ENCODE peak calls at places on chromosomes 11 and 22, in eight cellular contexts. One of them, this sample, is unnamed.

GRCh38 chr22:37640591-37641250 is 1.3 kb downstream of the SH3BP1 start:
- DNase-seq in neural progenitor cell: no peak
- DNase-seq in brain microvascular endothelial cell: no peak
- DNase-seq in Peyer's patch: peak; percentile 52
- DNase-seq in heart right ventricle: no peak
- DNase-seq in HCT116: no peak
- DNase-seq in left ventricle myocardium inferior: no peak
- DNase-seq in AG04450: no peak
- DNase-seq in this sample: no peak

GRCh38 chr11:129210831-129211181 is 18.7 kb upstream of the ARHGAP32 start:
- DNase-seq in left ventricle myocardium inferior: no peak
- DNase-seq in HCT116: no peak
- DNase-seq in neural progenitor cell: no peak
- DNase-seq in brain microvascular endothelial cell: no peak
- DNase-seq in AG04450: no peak
- DNase-seq in Peyer's patch: no peak
- DNase-seq in heart right ventricle: no peak
- DNase-seq in this sample: no peak

GRCh38 chr11:47377571-47378010 is 756 bp downstream of the SPI1 start:
- DNase-seq in HCT116: no peak
- DNase-seq in brain microvascular endothelial cell: no peak
- DNase-seq in left ventricle myocardium inferior: no peak
- DNase-seq in AG04450: no peak
- DNase-seq in heart right ventricle: no peak
- DNase-seq in neural progenitor cell: no peak
- DNase-seq in Peyer's patch: no peak
- DNase-seq in this sample: no peak

GRCh38 chr22:35352214-35353111 is 28.4 kb upstream of the HMOX1 start:
- DNase-seq in brain microvascular endothelial cell: no peak
- DNase-seq in neural progenitor cell: peak; percentile 74
- DNase-seq in HCT116: no peak
- DNase-seq in left ventricle myocardium inferior: peak; percentile 74
- DNase-seq in Peyer's patch: peak; percentile 86
- DNase-seq in heart right ventricle: peak; percentile 65
- DNase-seq in AG04450: no peak
- DNase-seq in this sample: no peak

GRCh38 chr11:115545811-115546210 is 41.6 kb upstream of the CADM1 start:
- DNase-seq in HCT116: no peak
- DNase-seq in AG04450: no peak
- DNase-seq in heart right ventricle: no peak
- DNase-seq in Peyer's patch: no peak
- DNase-seq in neural progenitor cell: no peak
- DNase-seq in brain microvascular endothelial cell: no peak
- DNase-seq in left ventricle myocardium inferior: no peak
- DNase-seq in this sample: no peak

GRCh38 chr11:134532921-134533421 is 120.9 kb upstream of the B3GAT1 start:
- DNase-seq in left ventricle myocardium inferior: no peak
- DNase-seq in heart right ventricle: no peak
- DNase-seq in brain microvascular endothelial cell: no peak
- DNase-seq in Peyer's patch: no peak
- DNase-seq in AG04450: no peak
- DNase-seq in neural progenitor cell: no peak
- DNase-seq in HCT116: no peak
- DNase-seq in this sample: no peak

GRCh38 chr22:50302564-50302963 is 4.9 kb downstream of the PLXNB2 start:
- DNase-seq in brain microvascular endothelial cell: no peak
- DNase-seq in heart right ventricle: peak; percentile 49
- DNase-seq in Peyer's patch: no peak
- DNase-seq in neural progenitor cell: no peak
- DNase-seq in left ventricle myocardium inferior: no peak
- DNase-seq in AG04450: no peak
- DNase-seq in HCT116: no peak
- DNase-seq in this sample: no peak

GRCh38 chr11:14554959-14555358 is 34.8 kb upstream of the PSMA1 start:
- DNase-seq in left ventricle myocardium inferior: no peak
- DNase-seq in AG04450: no peak
- DNase-seq in HCT116: no peak
- DNase-seq in brain microvascular endothelial cell: no peak
- DNase-seq in neural progenitor cell: no peak
- DNase-seq in heart right ventricle: no peak
- DNase-seq in Peyer's patch: peak; percentile 33
- DNase-seq in this sample: no peak

GRCh38 chr22:38452373-38453064 is 2.5 kb downstream of the KCNJ4 start:
- DNase-seq in neural progenitor cell: no peak
- DNase-seq in brain microvascular endothelial cell: no peak
- DNase-seq in Peyer's patch: no peak
- DNase-seq in left ventricle myocardium inferior: peak; percentile 76
- DNase-seq in AG04450: no peak
- DNase-seq in HCT116: no peak
- DNase-seq in heart right ventricle: peak; percentile 71
- DNase-seq in this sample: no peak

GRCh38 chr11:121038642-121039409 is 14.9 kb downstream of the TBCEL start:
- DNase-seq in AG04450: no peak
- DNase-seq in left ventricle myocardium inferior: no peak
- DNase-seq in neural progenitor cell: no peak
- DNase-seq in brain microvascular endothelial cell: no peak
- DNase-seq in Peyer's patch: no peak
- DNase-seq in HCT116: no peak
- DNase-seq in heart right ventricle: no peak
- DNase-seq in this sample: no peak

GRCh38 chr11:7570938-7571337 is 57.1 kb downstream of the PPFIBP2 start:
- DNase-seq in brain microvascular endothelial cell: no peak
- DNase-seq in Peyer's patch: no peak
- DNase-seq in AG04450: no peak
- DNase-seq in heart right ventricle: no peak
- DNase-seq in neural progenitor cell: no peak
- DNase-seq in left ventricle myocardium inferior: no peak
- DNase-seq in HCT116: no peak
- DNase-seq in this sample: no peak

GRCh38 chr11:32893947-32894827 is 1.6 kb downstream of the QSER1 start:
- DNase-seq in brain microvascular endothelial cell: peak; percentile 70
- DNase-seq in AG04450: peak; percentile 66
- DNase-seq in Peyer's patch: no peak
- DNase-seq in HCT116: peak; percentile 88
- DNase-seq in heart right ventricle: no peak
- DNase-seq in left ventricle myocardium inferior: no peak
- DNase-seq in neural progenitor cell: peak; percentile 69
- DNase-seq in this sample: peak; percentile 80

GRCh38 chr11:92735039-92735438 is 234.4 kb upstream of the MTNR1B start:
- DNase-seq in Peyer's patch: no peak
- DNase-seq in heart right ventricle: no peak
- DNase-seq in left ventricle myocardium inferior: no peak
- DNase-seq in HCT116: no peak
- DNase-seq in brain microvascular endothelial cell: no peak
- DNase-seq in AG04450: no peak
- DNase-seq in neural progenitor cell: peak; percentile 20
- DNase-seq in this sample: peak; percentile 12

GRCh38 chr22:32985899-32986772 is 72.0 kb downstream of the SYN3 start:
- DNase-seq in Peyer's patch: peak; percentile 32
- DNase-seq in neural progenitor cell: peak; percentile 88
- DNase-seq in brain microvascular endothelial cell: peak; percentile 71
- DNase-seq in left ventricle myocardium inferior: peak; percentile 51
- DNase-seq in heart right ventricle: no peak
- DNase-seq in AG04450: peak; percentile 44
- DNase-seq in HCT116: peak; percentile 57
- DNase-seq in this sample: peak; percentile 59

GRCh38 chr11:68847395-68847794 is 5.7 kb upstream of the CPT1A start:
- DNase-seq in HCT116: no peak
- DNase-seq in Peyer's patch: no peak
- DNase-seq in brain microvascular endothelial cell: no peak
- DNase-seq in left ventricle myocardium inferior: no peak
- DNase-seq in neural progenitor cell: no peak
- DNase-seq in heart right ventricle: no peak
- DNase-seq in AG04450: no peak
- DNase-seq in this sample: no peak

GRCh38 chr11:94513091-94513490 is 830 bp downstream of the C11orf97 start:
- DNase-seq in left ventricle myocardium inferior: no peak
- DNase-seq in AG04450: no peak
- DNase-seq in Peyer's patch: no peak
- DNase-seq in HCT116: no peak
- DNase-seq in neural progenitor cell: no peak
- DNase-seq in brain microvascular endothelial cell: no peak
- DNase-seq in heart right ventricle: no peak
- DNase-seq in this sample: peak; percentile 39

GRCh38 chr22:23243006-23243573 is 62.8 kb downstream of the BCR start:
- DNase-seq in Peyer's patch: peak; percentile 44
- DNase-seq in brain microvascular endothelial cell: no peak
- DNase-seq in left ventricle myocardium inferior: no peak
- DNase-seq in neural progenitor cell: peak; percentile 86
- DNase-seq in HCT116: no peak
- DNase-seq in AG04450: no peak
- DNase-seq in heart right ventricle: no peak
- DNase-seq in this sample: no peak

GRCh38 chr11:50379484-50379883 is 346.8 kb downstream of the OR4C45 start:
- DNase-seq in neural progenitor cell: no peak
- DNase-seq in brain microvascular endothelial cell: no peak
- DNase-seq in Peyer's patch: no peak
- DNase-seq in AG04450: no peak
- DNase-seq in left ventricle myocardium inferior: no peak
- DNase-seq in heart right ventricle: no peak
- DNase-seq in HCT116: no peak
- DNase-seq in this sample: no peak

DNA sequence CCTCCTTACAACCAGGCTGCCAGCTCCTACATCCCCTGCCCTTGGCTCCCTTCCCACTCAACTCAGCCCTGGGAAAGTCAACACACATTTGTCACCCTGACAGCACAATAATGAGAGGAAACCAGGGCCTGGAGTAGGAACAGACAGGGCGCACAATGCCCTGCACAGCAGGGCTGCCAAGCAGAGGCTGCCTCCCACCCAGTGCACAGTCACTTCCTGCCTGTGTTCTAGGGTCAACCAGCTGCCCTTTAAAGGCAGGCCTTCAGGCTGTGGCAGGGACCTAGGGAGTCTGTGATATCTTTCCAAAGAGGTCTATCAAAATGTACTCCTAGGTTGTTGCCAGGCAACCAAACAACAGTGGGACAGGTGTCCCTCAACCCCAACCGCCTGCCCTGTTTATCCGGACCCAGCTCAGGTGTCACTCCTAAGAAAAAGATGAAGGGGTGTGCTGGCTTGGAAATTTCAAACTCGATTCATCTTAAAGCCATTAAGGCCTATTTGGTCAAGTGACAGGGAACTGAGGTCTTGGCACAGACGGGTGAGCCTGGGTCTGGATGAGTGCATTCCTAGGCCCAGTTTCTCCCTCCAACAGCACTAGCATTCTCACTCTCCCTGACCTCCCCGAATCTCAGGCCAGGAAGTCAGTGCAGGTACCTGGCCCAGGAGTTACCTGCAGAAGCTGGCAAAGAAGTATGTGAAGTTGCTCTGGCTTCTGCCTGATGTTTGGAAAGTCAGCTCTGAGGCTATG is 110.3 kb upstream of the PITPNB start:
- DNase-seq in brain microvascular endothelial cell: peak; percentile 27
- DNase-seq in HCT116: no peak
- DNase-seq in heart right ventricle: peak; percentile 49
- DNase-seq in Peyer's patch: no peak
- DNase-seq in left ventricle myocardium inferior: peak; percentile 45
- DNase-seq in neural progenitor cell: no peak
- DNase-seq in AG04450: no peak
- DNase-seq in this sample: no peak
- H3K27ac ChIP-seq in brain microvascular endothelial cell: no peak overlapping the region
- H3K27ac ChIP-seq in HCT116: no peak overlapping the region
- H3K27ac ChIP-seq in heart right ventricle: peak overlapping the region; percentile 63
- H3K27ac ChIP-seq in Peyer's patch: no peak overlapping the region
- H3K27ac ChIP-seq in left ventricle myocardium inferior: peak overlapping the region; percentile 81
- H3K27ac ChIP-seq in neural progenitor cell: no peak overlapping the region
- H3K27ac ChIP-seq in AG04450: no peak overlapping the region
- H3K27ac ChIP-seq in this sample: peak overlapping the region; percentile 33

DNA sequence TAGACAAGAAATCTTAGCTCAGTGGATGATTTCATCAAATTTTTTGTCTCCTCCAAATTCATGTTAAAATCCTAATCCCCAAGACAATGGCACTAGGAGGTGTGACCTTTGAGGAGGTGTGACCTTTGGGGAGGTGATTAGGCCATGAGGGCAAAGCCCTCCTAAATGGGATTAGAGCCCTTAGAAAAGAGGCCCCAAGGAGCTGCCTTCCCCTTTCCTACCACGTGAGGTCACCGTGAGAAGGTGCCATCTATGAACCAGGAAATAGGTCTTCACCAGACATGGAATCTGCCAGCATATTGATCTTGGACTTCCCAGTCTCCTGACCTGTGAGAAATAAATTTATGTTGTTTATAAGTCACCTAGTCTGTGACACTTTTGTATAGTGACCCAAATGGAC is 138.7 kb downstream of the TRIM29 start:
- DNase-seq in left ventricle myocardium inferior: no peak
- DNase-seq in Peyer's patch: no peak
- DNase-seq in HCT116: no peak
- DNase-seq in heart right ventricle: no peak
- DNase-seq in AG04450: no peak
- DNase-seq in neural progenitor cell: peak; percentile 54
- DNase-seq in brain microvascular endothelial cell: no peak
- DNase-seq in this sample: peak; percentile 23
- TF ChIP-seq CTCF in left ventricle myocardium inferior: no peak
- TF ChIP-seq CTCF in Peyer's patch: peak; percentile 16
- TF ChIP-seq CTCF in HCT116: peak; percentile 18
- TF ChIP-seq CTCF in heart right ventricle: no peak
- TF ChIP-seq CTCF in AG04450: no peak
- TF ChIP-seq CTCF in neural progenitor cell: peak; percentile 44
- TF ChIP-seq CTCF in brain microvascular endothelial cell: peak; percentile 22
- TF ChIP-seq CTCF in this sample: peak; percentile 49

DNA sequence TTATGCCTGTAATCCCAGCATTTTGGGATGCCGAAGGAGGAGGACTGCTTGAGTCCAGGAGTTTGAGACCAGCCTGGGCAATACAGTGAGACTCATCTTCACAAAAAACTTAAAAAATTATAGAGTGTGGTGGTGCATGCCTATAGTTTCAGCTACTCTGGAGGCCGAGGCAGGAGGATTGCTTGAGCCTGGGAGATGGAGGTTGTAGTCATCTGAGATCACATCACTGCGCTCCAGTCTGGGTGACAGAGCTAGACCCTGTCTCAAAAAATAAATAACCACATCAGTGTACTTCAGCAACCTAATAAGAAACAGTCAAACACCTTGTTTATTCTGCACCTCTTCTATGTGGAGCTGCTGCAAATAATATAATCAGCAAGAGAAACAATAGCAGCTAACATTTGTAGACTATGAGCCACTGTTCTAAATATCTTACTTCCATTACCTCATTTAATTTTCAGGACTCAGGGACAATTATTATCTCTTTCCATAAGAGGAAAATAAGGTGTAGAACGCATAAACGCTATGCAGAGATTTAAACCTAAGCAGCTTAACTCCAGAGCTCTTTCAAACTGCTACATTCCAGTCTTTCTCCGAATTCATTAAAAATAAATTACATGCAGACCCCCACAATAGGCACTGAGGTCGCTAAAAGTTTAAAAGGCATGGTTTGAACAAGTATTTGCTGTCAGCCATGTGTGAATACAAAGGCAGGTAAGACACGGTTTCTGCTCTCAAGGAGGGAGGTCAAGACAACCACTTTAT is 1.2 kb downstream of the NARS2 start:
- DNase-seq in neural progenitor cell: peak; percentile 50
- DNase-seq in heart right ventricle: no peak
- DNase-seq in AG04450: no peak
- DNase-seq in Peyer's patch: no peak
- DNase-seq in left ventricle myocardium inferior: no peak
- DNase-seq in brain microvascular endothelial cell: no peak
- DNase-seq in HCT116: no peak
- DNase-seq in this sample: no peak
- H3K27ac ChIP-seq in neural progenitor cell: no peak overlapping the region
- H3K27ac ChIP-seq in heart right ventricle: no peak overlapping the region
- H3K27ac ChIP-seq in AG04450: no peak overlapping the region
- H3K27ac ChIP-seq in Peyer's patch: peak overlapping the region; percentile 86
- H3K27ac ChIP-seq in left ventricle myocardium inferior: no peak overlapping the region
- H3K27ac ChIP-seq in brain microvascular endothelial cell: no peak overlapping the region
- H3K27ac ChIP-seq in HCT116: no peak overlapping the region
- H3K27ac ChIP-seq in this sample: no peak overlapping the region

GRCh38 chr11:27304514-27304913 is 58.5 kb downstream of the CCDC34 start:
- DNase-seq in Peyer's patch: no peak
- DNase-seq in left ventricle myocardium inferior: no peak
- DNase-seq in heart right ventricle: no peak
- DNase-seq in brain microvascular endothelial cell: no peak
- DNase-seq in AG04450: no peak
- DNase-seq in neural progenitor cell: peak; percentile 20
- DNase-seq in HCT116: no peak
- DNase-seq in this sample: no peak
- TF ChIP-seq CTCF in Peyer's patch: no peak
- TF ChIP-seq CTCF in left ventricle myocardium inferior: no peak
- TF ChIP-seq CTCF in heart right ventricle: no peak
- TF ChIP-seq CTCF in brain microvascular endothelial cell: peak; percentile 17
- TF ChIP-seq CTCF in AG04450: no peak
- TF ChIP-seq CTCF in neural progenitor cell: peak; percentile 31
- TF ChIP-seq CTCF in HCT116: peak; percentile 15
- TF ChIP-seq CTCF in this sample: no peak

This sample was measured in RWPE1.